ENCODE peak calls at places on chromosomes 2 and 18, in ten cellular contexts. Y is neural progenitor cell, R is esophagus squamous epithelium, H is cerebellar nuclear complex, F is left cardiac atrium, E is BE2C, P is upper lobe of right lung, G is COLO829, N is AML-193, Z is skeletal muscle cell. K is an unnamed sample.

GRCh38 chr2:190840572-190841172 is 39.9 kb upstream of the GLS start:
- DNase-seq in Y (no peak), R (no peak), H (no peak), F (no peak), E (peak), P (no peak), G (no peak), N (no peak), Z (no peak), K (no peak)

GRCh38 chr18:9087144-9087543 is 15.4 kb upstream of the NDUFV2 start:
- DNase-seq in Y (no peak), R (no peak), H (no peak), F (no peak), E (no peak), P (no peak), G (no peak), N (no peak), Z (no peak), K (no peak)

GRCh38 chr18:44245026-44245425 is 435.7 kb upstream of the SETBP1 start:
- DNase-seq in Y (no peak), R (no peak), H (no peak), F (no peak), E (no peak), P (no peak), G (no peak), N (no peak), Z (no peak), K (no peak)

GRCh38 chr2:134399096-134399495 is 145.2 kb downstream of the MGAT5 start:
- DNase-seq in Y (no peak), R (no peak), H (no peak), F (no peak), E (no peak), P (no peak), G (no peak), N (peak), Z (no peak), K (no peak)

GRCh38 chr2:128591022-128591840 is 272.6 kb upstream of the HS6ST1 start:
- DNase-seq in Y (no peak), R (no peak), H (no peak), F (no peak), E (no peak), P (no peak), G (no peak), N (no peak), Z (no peak), K (no peak)

GRCh38 chr2:234044157-234044556 is 6.3 kb upstream of the SPP2 start:
- DNase-seq in Y (no peak), R (no peak), H (no peak), F (no peak), E (no peak), P (no peak), G (peak), N (no peak), Z (peak), K (no peak)

GRCh38 chr2:218296200-218296599 is 3.9 kb upstream of the TMBIM1 start:
- DNase-seq in Y (no peak), R (no peak), H (no peak), F (no peak), E (no peak), P (no peak), G (no peak), N (no peak), Z (no peak), K (no peak)

GRCh38 chr2:84741182-84741822 is 139.6 kb downstream of the TRABD2A start:
- DNase-seq in Y (peak), R (no peak), H (no peak), F (peak), E (peak), P (no peak), G (no peak), N (peak), Z (no peak), K (peak)

GRCh38 chr2:33068261-33068660 is 121.5 kb downstream of the LTBP1 start:
- DNase-seq in Y (no peak), R (no peak), H (no peak), F (no peak), E (no peak), P (no peak), G (no peak), N (no peak), Z (peak), K (no peak)

GRCh38 chr2:11134349-11134748 is 20.9 kb upstream of the SLC66A3 start:
- DNase-seq in Y (no peak), R (no peak), H (no peak), F (no peak), E (no peak), P (no peak), G (no peak), N (no peak), Z (no peak), K (no peak)

GRCh38 chr2:217282531-217282930 is 422.7 kb upstream of the TNP1 start:
- DNase-seq in Y (no peak), R (no peak), H (no peak), F (no peak), E (no peak), P (no peak), G (no peak), N (no peak), Z (no peak), K (no peak)

GRCh38 chr2:216346781-216347180 is 25.5 kb downstream of the MARCHF4 start:
- DNase-seq in Y (no peak), R (no peak), H (no peak), F (no peak), E (no peak), P (no peak), G (no peak), N (no peak), Z (no peak), K (no peak)

GRCh38 chr2:16933355-16933754 is 267.7 kb upstream of the CYRIA start:
- DNase-seq in Y (peak), R (no peak), H (no peak), F (no peak), E (no peak), P (no peak), G (no peak), N (no peak), Z (no peak), K (no peak)

GRCh38 chr2:28407976-28408690 is 15.5 kb downstream of the FOSL2 start:
- DNase-seq in Y (no peak), R (no peak), H (no peak), F (no peak), E (no peak), P (peak), G (no peak), N (no peak), Z (no peak), K (no peak)

GRCh38 chr2:71923887-71924533 is 223.7 kb downstream of the CYP26B1 start:
- DNase-seq in Y (peak), R (peak), H (no peak), F (peak), E (peak), P (peak), G (peak), N (peak), Z (peak), K (peak)

GRCh38 chr2:205130111-205130829 is 552.0 kb upstream of the NRP2 start:
- DNase-seq in Y (no peak), R (no peak), H (no peak), F (no peak), E (no peak), P (no peak), G (no peak), N (no peak), Z (no peak), K (no peak)